ENCODE peak calls at places on chromosomes 12 and 14, in five cellular contexts. B is tibial artery, A is foreskin fibroblast, O is IMR-90, L is cardiac muscle cell. W is an unnamed sample.

GRCh38 chr12:57631566-57632368 is 1.2 kb downstream of the B4GALNT1 start:
- DNase-seq in L (no peak), B (no peak), O (no peak), A (no peak), W (peak; percentile 33)

GRCh38 chr14:81450100-81450531 is 50.0 kb upstream of the STON2 start:
- DNase-seq in B (no peak), O (no peak), A (peak; percentile 71), L (no peak), W (no peak)

GRCh38 chr12:113075137-113075683 is 18.7 kb downstream of the DTX1 start:
- DNase-seq in O (no peak), B (no peak), L (no peak), A (no peak), W (peak; percentile 83)

GRCh38 chr12:39986674-39987073 is 119.2 kb downstream of the SLC2A13 start:
- DNase-seq in B (no peak), A (no peak), L (no peak), O (no peak), W (no peak)

GRCh38 chr12:119749666-119750065 is 81.7 kb downstream of the PRKAB1 start:
- DNase-seq in L (no peak), A (peak; percentile 25), O (peak; percentile 8), B (no peak), W (no peak)

GRCh38 chr12:4177257-4177656 is 96.3 kb upstream of the CCND2 start:
- DNase-seq in O (no peak), A (no peak), L (no peak), B (no peak), W (no peak)

GRCh38 chr12:85805654-85806053 is 30.6 kb downstream of the RASSF9 start:
- DNase-seq in L (no peak), B (no peak), O (no peak), A (peak; percentile 71), W (no peak)

GRCh38 chr12:117587646-117588287 is 226.3 kb upstream of the NOS1 start:
- DNase-seq in A (peak; percentile 13), L (peak; percentile 65), B (peak; percentile 40), O (no peak), W (peak; percentile 68)

DNA sequence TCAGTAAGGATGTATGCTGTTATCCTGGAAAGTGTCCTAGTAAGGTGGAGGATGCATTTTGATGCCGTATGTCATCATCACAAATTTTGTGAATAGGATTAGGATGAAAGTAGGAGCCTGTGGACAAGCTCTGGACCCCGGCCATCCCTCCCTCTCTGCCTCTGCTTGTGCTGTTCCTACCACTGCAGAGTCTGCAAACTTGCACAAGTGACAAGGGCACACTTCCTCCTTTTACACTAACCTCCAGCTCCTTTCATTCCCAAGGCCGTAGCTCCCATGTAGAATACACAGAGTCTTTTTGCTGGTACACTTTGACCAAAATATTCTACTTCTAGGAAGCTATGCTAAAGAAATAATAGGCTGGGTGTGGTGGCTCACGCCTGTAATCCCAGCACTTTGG is 13.3 kb upstream of the TMCC3 start:
- DNase-seq in O (no peak), B (peak; percentile 34), L (no peak), A (no peak), W (no peak)
- TF ChIP-seq CTCF in O (no peak), B (no peak), L (no peak), A (no peak), W (no peak)

DNA sequence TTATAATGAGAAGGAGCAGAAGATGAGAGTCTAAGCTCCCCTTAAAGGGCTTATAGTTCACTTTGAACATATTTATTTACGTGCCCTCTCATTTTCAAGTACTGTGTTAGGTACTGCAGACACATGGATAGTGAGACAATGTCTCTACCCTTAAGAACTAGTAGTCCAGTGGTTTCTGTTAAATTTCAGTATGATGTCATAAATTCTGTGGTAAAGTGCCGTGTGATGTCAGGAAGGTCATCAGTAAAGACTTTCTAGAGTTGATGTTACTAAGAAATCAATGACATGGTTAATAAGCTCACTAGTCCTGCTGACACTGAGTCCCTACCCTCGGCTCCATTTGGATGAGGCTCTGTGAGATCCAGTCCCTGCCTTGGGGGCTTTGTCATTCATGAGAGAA is 475.6 kb downstream of the ZFP36L1 start:
- DNase-seq in B (no peak), A (no peak), L (no peak), O (no peak), W (no peak)
- TF ChIP-seq CTCF in B (no peak), A (no peak), L (no peak), O (no peak), W (no peak)

DNA sequence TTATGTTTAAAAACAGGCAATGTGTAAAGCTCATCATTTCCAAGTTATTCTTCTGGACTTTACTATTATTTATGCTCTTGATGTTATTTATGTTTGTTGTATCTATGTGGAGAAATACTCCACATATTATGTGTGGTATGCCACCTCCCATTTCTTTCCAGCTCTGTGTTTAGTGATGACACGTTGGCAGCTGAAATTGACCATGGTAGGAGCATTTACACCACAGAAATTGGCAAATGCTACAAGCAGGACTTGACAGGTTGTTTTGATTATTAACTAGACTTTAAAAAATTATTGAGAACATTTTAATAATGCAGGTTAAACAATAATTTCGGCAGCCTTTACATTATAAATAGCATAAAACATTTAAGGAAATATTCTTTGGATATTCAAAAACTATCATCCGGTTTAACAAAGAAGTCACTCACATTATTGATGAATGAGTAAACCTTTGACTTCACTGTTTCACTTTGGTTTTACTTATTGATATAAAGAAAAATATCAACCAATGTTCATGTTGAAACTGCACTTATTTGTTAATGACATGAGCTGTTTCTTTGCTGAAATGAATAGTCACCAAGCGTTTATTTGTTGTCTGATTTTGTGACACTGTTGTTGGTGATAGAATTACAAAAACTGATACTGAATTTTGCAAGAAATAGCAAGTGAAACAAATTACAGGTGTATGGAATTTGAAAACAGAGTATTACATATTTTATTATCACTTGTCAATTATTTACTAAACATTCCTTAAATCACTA is 76.8 kb downstream of the HMGA2 start:
- DNase-seq in O (no peak), A (no peak), L (no peak), B (no peak), W (no peak)
- TF ChIP-seq CTCF in O (no peak), A (no peak), L (no peak), B (no peak), W (no peak)

GRCh38 chr14:92352158-92352985 is 29.4 kb downstream of the SLC24A4 start:
- DNase-seq in B (no peak), O (no peak), A (peak; percentile 21), L (peak; percentile 30), W (peak; percentile 60)
- TF ChIP-seq CTCF in B (no peak), O (peak; percentile 27), A (peak; percentile 30), L (peak; percentile 43), W (peak; percentile 41)

GRCh38 chr14:103727313-103728000 is 11.8 kb downstream of the ZFYVE21 start:
- DNase-seq in B (no peak), L (no peak), O (no peak), A (no peak), W (no peak)

GRCh38 chr14:103728141-103728540 is 12.5 kb downstream of the ZFYVE21 start:
- DNase-seq in B (no peak), O (no peak), L (no peak), A (no peak), W (no peak)

GRCh38 chr14:103730490-103731035 is 15.0 kb downstream of the ZFYVE21 start:
- DNase-seq in B (no peak), A (no peak), O (no peak), L (no peak), W (no peak)

GRCh38 chr14:103729496-103730448 is 14.2 kb downstream of the ZFYVE21 start:
- DNase-seq in O (no peak), B (no peak), A (no peak), L (no peak), W (no peak)

GRCh38 chr14:103728721-103729120 is 13.1 kb downstream of the ZFYVE21 start:
- DNase-seq in B (no peak), O (no peak), A (no peak), L (no peak), W (no peak)
- TF ChIP-seq CTCF in B (no peak), O (no peak), A (no peak), L (no peak), W (no peak)

GRCh38 chr14:50343424-50343823 is 31.3 kb downstream of the DMAC2L start:
- DNase-seq in A (no peak), O (no peak), B (no peak), L (no peak), W (no peak)

GRCh38 chr14:50340945-50341344 is 28.8 kb downstream of the DMAC2L start:
- DNase-seq in A (no peak), L (no peak), O (no peak), B (no peak), W (no peak)

GRCh38 chr14:50340045-50340444 is 27.9 kb downstream of the DMAC2L start:
- DNase-seq in O (no peak), L (no peak), B (no peak), A (no peak), W (no peak)

GRCh38 chr14:50344116-50344775 is 32.1 kb downstream of the DMAC2L start:
- DNase-seq in A (no peak), L (no peak), O (peak; percentile 63), B (no peak), W (peak; percentile 52)

GRCh38 chr14:50342211-50343080 is 30.3 kb downstream of the DMAC2L start:
- DNase-seq in B (peak; percentile 50), L (peak; percentile 43), O (peak; percentile 71), A (peak; percentile 82), W (peak; percentile 70)
- TF ChIP-seq CTCF in B (no peak), L (peak; percentile 26), O (peak; percentile 52), A (peak; percentile 40), W (peak; percentile 70)

W was measured in GM13976.